ENCODE peak calls at places on chromosomes 13 and 19, in ten cellular contexts. One of them, this sample, is unnamed. For H3K9me3 and H3K4me1, the result is how much of the 10 kb centered on the place peaks cover.

GRCh38 chr13:29081036-29081435 is 260.9 kb downstream of the MTUS2 start:
- DNase-seq in Panc1: no peak
- DNase-seq in mucosa of descending colon: no peak
- DNase-seq in tibial nerve: no peak
- DNase-seq in left lung: no peak
- DNase-seq in esophagus squamous epithelium: no peak
- DNase-seq in psoas muscle: no peak
- DNase-seq in cardiac muscle cell: no peak
- DNase-seq in CD8-positive, alpha-beta T cell: no peak
- DNase-seq in esophagus muscularis mucosa: no peak
- DNase-seq in this sample: no peak

GRCh38 chr19:38831142-38831605 is 420 bp downstream of the ECH1 start:
- DNase-seq in esophagus squamous epithelium: no peak
- DNase-seq in tibial nerve: no peak
- DNase-seq in CD8-positive, alpha-beta T cell: no peak
- DNase-seq in Panc1: no peak
- DNase-seq in psoas muscle: peak
- DNase-seq in esophagus muscularis mucosa: no peak
- DNase-seq in left lung: peak
- DNase-seq in cardiac muscle cell: peak
- DNase-seq in mucosa of descending colon: peak
- DNase-seq in this sample: peak

GRCh38 chr19:48006762-48007161 is 12.3 kb downstream of the ELSPBP1 start:
- DNase-seq in psoas muscle: no peak
- DNase-seq in CD8-positive, alpha-beta T cell: no peak
- DNase-seq in esophagus squamous epithelium: no peak
- DNase-seq in left lung: no peak
- DNase-seq in esophagus muscularis mucosa: no peak
- DNase-seq in cardiac muscle cell: no peak
- DNase-seq in Panc1: no peak
- DNase-seq in mucosa of descending colon: no peak
- DNase-seq in tibial nerve: no peak
- DNase-seq in this sample: no peak

GRCh38 chr19:5263615-5264014 is 77.0 kb downstream of the PTPRS start:
- DNase-seq in cardiac muscle cell: no peak
- DNase-seq in CD8-positive, alpha-beta T cell: no peak
- DNase-seq in mucosa of descending colon: peak
- DNase-seq in esophagus squamous epithelium: no peak
- DNase-seq in esophagus muscularis mucosa: no peak
- DNase-seq in psoas muscle: peak
- DNase-seq in Panc1: no peak
- DNase-seq in left lung: peak
- DNase-seq in tibial nerve: no peak
- DNase-seq in this sample: no peak

GRCh38 chr13:109281017-109281416 is 505.4 kb downstream of the IRS2 start:
- DNase-seq in mucosa of descending colon: no peak
- DNase-seq in Panc1: no peak
- DNase-seq in left lung: no peak
- DNase-seq in cardiac muscle cell: no peak
- DNase-seq in CD8-positive, alpha-beta T cell: no peak
- DNase-seq in esophagus muscularis mucosa: no peak
- DNase-seq in psoas muscle: no peak
- DNase-seq in tibial nerve: no peak
- DNase-seq in esophagus squamous epithelium: no peak
- DNase-seq in this sample: no peak

GRCh38 chr13:98743377-98743776 is 9.1 kb downstream of the SLC15A1 start:
- DNase-seq in mucosa of descending colon: no peak
- DNase-seq in esophagus muscularis mucosa: no peak
- DNase-seq in tibial nerve: no peak
- DNase-seq in esophagus squamous epithelium: no peak
- DNase-seq in cardiac muscle cell: no peak
- DNase-seq in psoas muscle: no peak
- DNase-seq in CD8-positive, alpha-beta T cell: no peak
- DNase-seq in left lung: no peak
- DNase-seq in Panc1: no peak
- DNase-seq in this sample: no peak

GRCh38 chr13:57123660-57124059 is 17.1 kb upstream of the PRR20A start:
- DNase-seq in esophagus muscularis mucosa: no peak
- DNase-seq in CD8-positive, alpha-beta T cell: no peak
- DNase-seq in esophagus squamous epithelium: no peak
- DNase-seq in mucosa of descending colon: no peak
- DNase-seq in left lung: no peak
- DNase-seq in cardiac muscle cell: no peak
- DNase-seq in Panc1: no peak
- DNase-seq in psoas muscle: no peak
- DNase-seq in tibial nerve: no peak
- DNase-seq in this sample: peak

GRCh38 chr19:30227071-30227621 is 145.0 kb upstream of the ZNF536 start:
- DNase-seq in left lung: no peak
- DNase-seq in esophagus squamous epithelium: no peak
- DNase-seq in CD8-positive, alpha-beta T cell: no peak
- DNase-seq in esophagus muscularis mucosa: no peak
- DNase-seq in psoas muscle: no peak
- DNase-seq in Panc1: no peak
- DNase-seq in mucosa of descending colon: no peak
- DNase-seq in cardiac muscle cell: no peak
- DNase-seq in tibial nerve: no peak
- DNase-seq in this sample: no peak

GRCh38 chr19:4030552-4030951 is 23.0 kb downstream of the PIAS4 start:
- DNase-seq in esophagus muscularis mucosa: no peak
- DNase-seq in psoas muscle: no peak
- DNase-seq in esophagus squamous epithelium: no peak
- DNase-seq in Panc1: no peak
- DNase-seq in left lung: no peak
- DNase-seq in mucosa of descending colon: no peak
- DNase-seq in CD8-positive, alpha-beta T cell: no peak
- DNase-seq in tibial nerve: no peak
- DNase-seq in cardiac muscle cell: no peak
- DNase-seq in this sample: no peak

GRCh38 chr13:25409938-25410337 is 38.2 kb downstream of the ATP8A2 start:
- DNase-seq in tibial nerve: no peak
- DNase-seq in Panc1: no peak
- DNase-seq in esophagus muscularis mucosa: no peak
- DNase-seq in CD8-positive, alpha-beta T cell: no peak
- DNase-seq in mucosa of descending colon: no peak
- DNase-seq in left lung: no peak
- DNase-seq in esophagus squamous epithelium: no peak
- DNase-seq in cardiac muscle cell: no peak
- DNase-seq in psoas muscle: no peak
- DNase-seq in this sample: no peak

GRCh38 chr19:44741258-44741731 is 7.2 kb upstream of the BCL3 start:
- DNase-seq in esophagus muscularis mucosa: no peak
- DNase-seq in CD8-positive, alpha-beta T cell: no peak
- DNase-seq in esophagus squamous epithelium: no peak
- DNase-seq in psoas muscle: no peak
- DNase-seq in left lung: peak
- DNase-seq in cardiac muscle cell: no peak
- DNase-seq in tibial nerve: no peak
- DNase-seq in Panc1: no peak
- DNase-seq in mucosa of descending colon: no peak
- DNase-seq in this sample: no peak

GRCh38 chr13:110365876-110366275 is 58.8 kb downstream of the COL4A2 start:
- DNase-seq in tibial nerve: no peak
- DNase-seq in cardiac muscle cell: no peak
- DNase-seq in esophagus muscularis mucosa: no peak
- DNase-seq in Panc1: no peak
- DNase-seq in left lung: no peak
- DNase-seq in CD8-positive, alpha-beta T cell: no peak
- DNase-seq in mucosa of descending colon: no peak
- DNase-seq in psoas muscle: no peak
- DNase-seq in esophagus squamous epithelium: no peak
- DNase-seq in this sample: no peak

GRCh38 chr13:52931913-52932312 is 83.5 kb upstream of the PCDH8 start:
- DNase-seq in esophagus muscularis mucosa: no peak
- DNase-seq in CD8-positive, alpha-beta T cell: no peak
- DNase-seq in psoas muscle: no peak
- DNase-seq in left lung: no peak
- DNase-seq in esophagus squamous epithelium: no peak
- DNase-seq in cardiac muscle cell: no peak
- DNase-seq in Panc1: no peak
- DNase-seq in tibial nerve: no peak
- DNase-seq in mucosa of descending colon: no peak
- DNase-seq in this sample: no peak

GRCh38 chr19:6161271-6161850 is 25.9 kb downstream of the ACSBG2 start:
- DNase-seq in esophagus muscularis mucosa: no peak
- DNase-seq in esophagus squamous epithelium: no peak
- DNase-seq in CD8-positive, alpha-beta T cell: peak
- DNase-seq in mucosa of descending colon: no peak
- DNase-seq in tibial nerve: no peak
- DNase-seq in cardiac muscle cell: no peak
- DNase-seq in psoas muscle: no peak
- DNase-seq in left lung: no peak
- DNase-seq in Panc1: no peak
- DNase-seq in this sample: no peak

GRCh38 chr13:44436589-44437337 is 63.1 kb downstream of the SERP2 start:
- DNase-seq in esophagus muscularis mucosa: peak
- DNase-seq in cardiac muscle cell: peak
- DNase-seq in tibial nerve: peak
- DNase-seq in psoas muscle: peak
- DNase-seq in mucosa of descending colon: peak
- DNase-seq in left lung: peak
- DNase-seq in CD8-positive, alpha-beta T cell: peak
- DNase-seq in Panc1: peak
- DNase-seq in esophagus squamous epithelium: peak
- DNase-seq in this sample: peak

GRCh38 chr13:77038907-77039470 is 12.0 kb upstream of the FBXL3 start:
- DNase-seq in psoas muscle: no peak
- DNase-seq in cardiac muscle cell: no peak
- DNase-seq in CD8-positive, alpha-beta T cell: no peak
- DNase-seq in left lung: no peak
- DNase-seq in tibial nerve: no peak
- DNase-seq in esophagus muscularis mucosa: no peak
- DNase-seq in esophagus squamous epithelium: no peak
- DNase-seq in mucosa of descending colon: no peak
- DNase-seq in Panc1: no peak
- DNase-seq in this sample: no peak

GRCh38 chr13:91368676-91369425 is 21.4 kb downstream of the MIR17HG start:
- DNase-seq in cardiac muscle cell: no peak
- DNase-seq in psoas muscle: no peak
- DNase-seq in esophagus squamous epithelium: no peak
- DNase-seq in tibial nerve: no peak
- DNase-seq in left lung: no peak
- DNase-seq in esophagus muscularis mucosa: no peak
- DNase-seq in Panc1: no peak
- DNase-seq in CD8-positive, alpha-beta T cell: no peak
- DNase-seq in mucosa of descending colon: no peak
- DNase-seq in this sample: no peak

GRCh38 chr19:33174186-33174585 is 19.9 kb upstream of the LRP3 start:
- DNase-seq in left lung: no peak
- DNase-seq in cardiac muscle cell: no peak
- DNase-seq in psoas muscle: peak
- DNase-seq in tibial nerve: no peak
- DNase-seq in esophagus squamous epithelium: no peak
- DNase-seq in esophagus muscularis mucosa: no peak
- DNase-seq in Panc1: no peak
- DNase-seq in mucosa of descending colon: no peak
- DNase-seq in CD8-positive, alpha-beta T cell: no peak
- DNase-seq in this sample: no peak

GRCh38 chr19:13150919-13151604 is 851 bp downstream of the IER2 start:
- DNase-seq in Panc1: no peak
- DNase-seq in esophagus muscularis mucosa: no peak
- DNase-seq in CD8-positive, alpha-beta T cell: no peak
- DNase-seq in left lung: peak
- DNase-seq in psoas muscle: no peak
- DNase-seq in tibial nerve: no peak
- DNase-seq in cardiac muscle cell: peak
- DNase-seq in mucosa of descending colon: peak
- DNase-seq in esophagus squamous epithelium: no peak
- DNase-seq in this sample: peak

GRCh38 chr19:58067240-58067912 is 8.3 kb downstream of the ZNF135 start:
- DNase-seq in esophagus squamous epithelium: no peak
- DNase-seq in Panc1: no peak
- DNase-seq in CD8-positive, alpha-beta T cell: no peak
- DNase-seq in left lung: no peak
- DNase-seq in esophagus muscularis mucosa: no peak
- DNase-seq in mucosa of descending colon: no peak
- DNase-seq in tibial nerve: no peak
- DNase-seq in psoas muscle: no peak
- DNase-seq in cardiac muscle cell: no peak
- DNase-seq in this sample: no peak
- H3K9me3 ChIP-seq in esophagus squamous epithelium: half or more
- H3K9me3 ChIP-seq in Panc1: under half
- H3K9me3 ChIP-seq in CD8-positive, alpha-beta T cell: half or more
- H3K9me3 ChIP-seq in left lung: under half
- H3K9me3 ChIP-seq in esophagus muscularis mucosa: half or more
- H3K9me3 ChIP-seq in mucosa of descending colon: half or more
- H3K9me3 ChIP-seq in tibial nerve: under half
- H3K9me3 ChIP-seq in psoas muscle: half or more
- H3K9me3 ChIP-seq in cardiac muscle cell: under half
- H3K9me3 ChIP-seq in this sample: half or more

DNA sequence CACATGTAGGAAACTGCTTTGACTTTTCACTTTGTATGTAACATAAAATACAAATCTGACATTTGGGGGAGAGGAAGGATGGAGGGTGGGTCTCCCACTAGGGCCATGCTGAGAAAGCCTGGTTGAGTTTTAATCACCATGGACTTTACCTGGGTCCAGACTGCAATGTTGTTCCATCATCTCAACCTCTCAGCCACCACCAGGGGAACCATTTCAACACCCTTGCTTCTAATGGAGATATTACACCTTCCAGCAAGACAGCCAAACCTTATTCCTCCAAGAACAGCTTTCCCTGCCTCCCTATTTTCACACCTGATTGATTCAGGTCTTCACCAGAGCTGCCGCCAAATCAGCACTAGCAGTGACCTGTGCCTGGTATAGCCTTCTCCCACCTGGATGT is 56.0 kb downstream of the ZAR1L start:
- DNase-seq in esophagus muscularis mucosa: no peak
- DNase-seq in mucosa of descending colon: no peak
- DNase-seq in Panc1: no peak
- DNase-seq in left lung: no peak
- DNase-seq in CD8-positive, alpha-beta T cell: no peak
- DNase-seq in tibial nerve: no peak
- DNase-seq in esophagus squamous epithelium: no peak
- DNase-seq in cardiac muscle cell: no peak
- DNase-seq in psoas muscle: no peak
- DNase-seq in this sample: no peak
- TF ChIP-seq CTCF in esophagus muscularis mucosa: peak
- TF ChIP-seq CTCF in mucosa of descending colon: no peak
- TF ChIP-seq CTCF in Panc1: peak
- TF ChIP-seq CTCF in left lung: no peak
- TF ChIP-seq CTCF in CD8-positive, alpha-beta T cell: no peak
- TF ChIP-seq CTCF in tibial nerve: no peak
- TF ChIP-seq CTCF in esophagus squamous epithelium: no peak
- TF ChIP-seq CTCF in cardiac muscle cell: no peak
- TF ChIP-seq CTCF in psoas muscle: no peak
- TF ChIP-seq CTCF in this sample: peak

GRCh38 chr19:54462713-54463530 is 656 bp downstream of the LENG9 start:
- DNase-seq in esophagus muscularis mucosa: no peak
- DNase-seq in psoas muscle: peak
- DNase-seq in cardiac muscle cell: peak
- DNase-seq in esophagus squamous epithelium: no peak
- DNase-seq in CD8-positive, alpha-beta T cell: peak
- DNase-seq in left lung: peak
- DNase-seq in mucosa of descending colon: peak
- DNase-seq in tibial nerve: peak
- DNase-seq in Panc1: no peak
- DNase-seq in this sample: peak
- H3K4me1 ChIP-seq in esophagus muscularis mucosa: under half
- H3K4me1 ChIP-seq in psoas muscle: under half
- H3K4me1 ChIP-seq in cardiac muscle cell: under half
- H3K4me1 ChIP-seq in esophagus squamous epithelium: half or more
- H3K4me1 ChIP-seq in CD8-positive, alpha-beta T cell: under half
- H3K4me1 ChIP-seq in left lung: under half
- H3K4me1 ChIP-seq in mucosa of descending colon: half or more
- H3K4me1 ChIP-seq in tibial nerve: under half
- H3K4me1 ChIP-seq in Panc1: under half
- H3K4me1 ChIP-seq in this sample: half or more

GRCh38 chr13:48311223-48311622 is 7.7 kb downstream of the RB1 start:
- DNase-seq in CD8-positive, alpha-beta T cell: no peak
- DNase-seq in esophagus squamous epithelium: no peak
- DNase-seq in left lung: no peak
- DNase-seq in tibial nerve: no peak
- DNase-seq in cardiac muscle cell: no peak
- DNase-seq in Panc1: no peak
- DNase-seq in esophagus muscularis mucosa: no peak
- DNase-seq in mucosa of descending colon: no peak
- DNase-seq in psoas muscle: no peak
- DNase-seq in this sample: no peak
- H3K9me3 ChIP-seq in CD8-positive, alpha-beta T cell: under half
- H3K9me3 ChIP-seq in esophagus squamous epithelium: under half
- H3K9me3 ChIP-seq in left lung: under half
- H3K9me3 ChIP-seq in tibial nerve: under half
- H3K9me3 ChIP-seq in cardiac muscle cell: under half
- H3K9me3 ChIP-seq in Panc1: under half
- H3K9me3 ChIP-seq in esophagus muscularis mucosa: under half
- H3K9me3 ChIP-seq in mucosa of descending colon: under half
- H3K9me3 ChIP-seq in psoas muscle: under half
- H3K9me3 ChIP-seq in this sample: under half

This sample was measured in left ventricle myocardium inferior.